ENCODE peak calls at places on chromosomes 13 and 19, in four cellular contexts. I is SK-N-SH, K is A549, M is GM12878. J is an unnamed sample.

GRCh38 chr13:111347438-111347837 is 27.0 kb downstream of the TEX29 start:
- DNase-seq in I (no peak), K (no peak), M (no peak), J (no peak)

GRCh38 chr19:18657590-18658365 is 20.9 kb downstream of the KLHL26 start:
- DNase-seq in I (peak), K (peak), M (no peak), J (no peak)

GRCh38 chr13:51222510-51223283 is 499 bp downstream of the FAM124A start:
- DNase-seq in I (no peak), K (peak), M (no peak), J (peak)

GRCh38 chr19:32924200-32924599 is 47.6 kb downstream of the CEP89 start:
- DNase-seq in I (no peak), K (peak), M (no peak), J (no peak)

GRCh38 chr13:49995535-49996165 is 1.2 kb upstream of the TRIM13 start:
- DNase-seq in I (peak), K (no peak), M (peak), J (no peak)

GRCh38 chr13:59510377-59510776 is 653.4 kb downstream of the DIAPH3 start:
- DNase-seq in I (no peak), K (no peak), M (no peak), J (no peak)

GRCh38 chr13:35309711-35310110 is 166.8 kb downstream of the MAB21L1 start:
- DNase-seq in I (no peak), K (no peak), M (no peak), J (no peak)

GRCh38 chr13:77660841-77661250 is 36.6 kb upstream of the SLAIN1 start:
- DNase-seq in I (no peak), K (no peak), M (no peak), J (no peak)

DNA sequence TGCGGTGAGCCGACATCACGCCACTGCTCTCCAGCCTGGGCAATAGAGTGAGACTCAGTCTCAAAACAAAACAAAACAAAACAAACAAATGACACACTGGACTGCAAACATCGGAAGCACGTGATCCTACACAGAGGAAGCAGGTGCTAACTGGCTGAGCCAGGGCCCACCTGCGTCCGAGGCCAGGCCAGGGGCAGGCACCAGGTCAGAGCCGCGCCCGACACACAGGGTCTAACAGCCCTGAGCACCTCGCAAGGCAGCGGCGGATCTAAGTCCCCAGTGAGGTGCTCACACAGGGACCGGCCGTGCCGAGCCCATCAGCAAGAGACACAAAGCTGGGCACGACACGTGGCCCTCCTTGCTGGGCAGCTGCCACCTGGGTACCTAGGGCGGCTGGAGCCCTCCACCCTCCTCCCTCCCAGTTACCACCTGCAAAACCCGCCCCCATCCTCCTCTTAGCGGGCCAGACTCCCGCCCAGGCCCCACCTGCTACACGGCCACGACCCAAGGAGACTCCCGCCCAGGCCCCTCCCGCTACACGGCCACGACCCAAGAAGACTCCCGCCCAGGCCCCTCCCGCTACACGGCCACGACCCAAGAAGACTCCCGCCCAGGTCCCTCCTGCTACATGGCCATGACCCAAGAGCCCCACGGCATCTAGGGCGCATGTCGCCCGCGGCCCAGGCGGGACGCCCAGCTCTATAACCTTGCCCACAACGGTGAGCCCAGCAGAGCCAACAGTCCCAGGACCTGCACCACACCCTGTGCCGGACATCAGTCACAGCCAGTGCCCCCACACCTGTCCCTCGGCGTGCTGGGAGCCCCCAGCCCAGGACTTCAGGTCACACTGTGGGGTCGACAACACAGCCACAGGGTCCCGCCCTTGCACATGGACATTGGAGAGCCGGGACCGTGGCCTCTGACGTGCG is 15.6 kb downstream of the AP3D1 start:
- DNase-seq in I (no peak), K (no peak), M (no peak), J (no peak)
- TF ChIP-seq MAX in I (no peak), K (no peak), M (no peak), J (no peak)

GRCh38 chr19:44959691-44960090 is 4.5 kb downstream of the CLPTM1 start:
- DNase-seq in I (no peak), K (no peak), M (no peak), J (no peak)
- TF ChIP-seq MAX in I (no peak), K (no peak), M (no peak), J (no peak)

GRCh38 chr19:788821-789472 is 8.3 kb upstream of the PTBP1 start:
- DNase-seq in I (peak), K (no peak), M (no peak), J (peak)
- TF ChIP-seq MAX in I (no peak), K (no peak), M (no peak), J (no peak)

GRCh38 chr19:41868120-41868988 is 8.3 kb downstream of the RPS19 start:
- DNase-seq in I (no peak), K (no peak), M (no peak), J (no peak)
- TF ChIP-seq MAX in I (no peak), K (no peak), M (no peak), J (no peak)

J was measured in H1.